ENCODE peak calls at places on chromosomes 1 and 21, in eight cellular contexts. Q is body of pancreas, J is tibial nerve, K is OCI-LY7, G is hepatocyte, M is Caco-2, D is fibroblast of lung, T is ovary. X is an unnamed sample. For H3K36me3, the result is how much of the 10 kb centered on the place peaks cover.

GRCh38 chr21:41878831-41879189 is 334 bp downstream of the PRDM15 start:
- DNase-seq in J (peak), K (peak), D (peak), T (peak), M (peak), G (peak), Q (peak), X (peak)

GRCh38 chr1:207519505-207520399 is 23.8 kb downstream of the CR1 start:
- DNase-seq in D (no peak), T (no peak), G (no peak), Q (no peak), K (no peak), M (no peak), J (no peak), X (no peak)

GRCh38 chr1:91872560-91873081 is 13.3 kb downstream of the TGFBR3 start:
- DNase-seq in K (no peak), M (no peak), G (no peak), D (peak), T (no peak), Q (no peak), J (no peak), X (no peak)

GRCh38 chr1:234602334-234603220 is 7.4 kb downstream of the IRF2BP2 start:
- DNase-seq in D (peak), K (peak), M (peak), Q (peak), J (peak), G (peak), T (no peak), X (no peak)

GRCh38 chr1:201795066-201795465 is 33.9 kb upstream of the IPO9 start:
- DNase-seq in M (peak), J (no peak), G (peak), D (peak), Q (no peak), T (no peak), K (peak), X (no peak)

GRCh38 chr1:209241481-209241880 is 342.0 kb upstream of the CAMK1G start:
- DNase-seq in M (no peak), Q (no peak), D (peak), K (no peak), G (peak), J (no peak), T (no peak), X (no peak)

GRCh38 chr1:183195146-183195571 is 9.1 kb downstream of the LAMC2 start:
- DNase-seq in T (no peak), D (no peak), M (peak), J (no peak), G (peak), K (no peak), Q (no peak), X (no peak)

GRCh38 chr1:5830771-5831599 is 161.2 kb downstream of the NPHP4 start:
- DNase-seq in D (no peak), M (peak), T (no peak), J (no peak), K (no peak), Q (no peak), G (no peak), X (no peak)

GRCh38 chr1:224873645-224874369 is 55.7 kb upstream of the DNAH14 start:
- DNase-seq in M (no peak), K (no peak), D (peak), J (no peak), T (no peak), G (peak), Q (peak), X (no peak)

GRCh38 chr1:243587823-243588560 is 262.1 kb downstream of the AKT3 start:
- DNase-seq in T (no peak), M (no peak), Q (no peak), K (no peak), D (no peak), J (no peak), G (no peak), X (no peak)

GRCh38 chr21:44932366-44933181 is 7.3 kb upstream of the SLX9 start:
- DNase-seq in T (no peak), D (no peak), Q (peak), K (peak), G (peak), J (no peak), M (peak), X (no peak)
- TF ChIP-seq CTCF in T (no peak), D (no peak), Q (peak), K (peak), G (peak), J (peak), M (peak), X (peak)

GRCh38 chr1:116570358-116571214 is at the start of gene CD58:
- DNase-seq in G (peak), D (peak), M (peak), T (peak), K (peak), Q (peak), J (peak), X (peak)

GRCh38 chr1:116568925-116569490 is 1.8 kb downstream of the CD58 start:
- DNase-seq in K (no peak), T (no peak), Q (no peak), G (no peak), M (no peak), J (no peak), D (no peak), X (no peak)

GRCh38 chr1:116569776-116570357 is 959 bp downstream of the CD58 start:
- DNase-seq in M (peak), G (peak), J (no peak), K (no peak), D (no peak), T (peak), Q (peak), X (peak)

GRCh38 chr1:116565222-116565621 is 5.6 kb downstream of the CD58 start:
- DNase-seq in G (no peak), M (no peak), K (no peak), D (no peak), Q (no peak), T (no peak), J (no peak), X (no peak)

DNA sequence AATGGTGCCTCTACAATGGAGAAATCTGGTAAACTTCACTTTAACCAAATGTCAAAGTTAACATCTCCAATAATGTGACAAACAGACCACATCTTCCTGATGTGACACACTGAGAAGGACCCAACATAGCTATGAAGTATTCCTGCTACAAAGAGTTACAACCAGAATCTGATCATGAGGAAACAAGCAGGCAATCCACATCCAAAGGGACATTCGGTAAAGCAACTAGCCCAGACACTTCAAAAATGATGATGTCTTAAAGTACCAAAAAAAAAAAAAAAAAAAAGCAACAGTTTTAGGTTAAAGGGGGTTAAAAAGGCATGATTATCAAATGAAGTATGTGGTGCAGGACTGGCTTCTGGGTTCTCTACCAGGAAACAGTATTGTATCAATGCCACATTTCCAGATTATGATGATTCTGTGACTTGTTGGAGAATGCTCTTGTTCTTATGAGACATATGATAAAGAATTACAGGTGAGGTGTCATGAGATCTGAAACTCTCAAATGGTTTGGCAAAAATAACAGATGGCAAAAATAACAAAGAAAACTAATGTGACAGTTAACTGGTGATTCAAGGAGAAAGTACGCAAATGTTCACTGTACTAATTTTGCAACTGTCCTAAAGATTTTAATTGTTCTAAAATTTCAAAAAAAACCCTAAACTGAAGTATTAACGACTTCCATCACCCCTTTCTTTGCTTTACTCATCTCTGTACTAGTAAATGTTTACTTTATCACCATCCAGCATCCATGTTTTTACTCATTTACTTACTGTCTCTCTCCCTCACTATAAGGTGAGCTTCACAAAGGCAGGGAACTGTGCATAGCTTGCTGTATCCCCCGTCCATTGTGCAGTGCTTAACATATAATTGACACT is 2.8 kb downstream of the CD58 start:
- DNase-seq in Q (no peak), M (no peak), T (no peak), D (no peak), G (no peak), K (no peak), J (no peak), X (no peak)
- H3K4me3 ChIP-seq in Q (no peak), M (no peak), T (no peak), D (no peak), G (no peak), K (no peak), J (no peak), X (peak)

GRCh38 chr1:21255284-21255942 is 34.9 kb downstream of the ECE1 start:
- DNase-seq in Q (peak), J (peak), M (peak), K (peak), T (peak), G (peak), D (peak), X (peak)

GRCh38 chr1:21257431-21258135 is 32.7 kb downstream of the ECE1 start:
- DNase-seq in D (no peak), K (no peak), M (no peak), T (no peak), Q (no peak), G (no peak), J (no peak), X (no peak)

GRCh38 chr1:21255943-21256320 is 34.3 kb downstream of the ECE1 start:
- DNase-seq in G (no peak), J (no peak), D (no peak), T (no peak), Q (no peak), K (no peak), M (no peak), X (no peak)

GRCh38 chr1:21258331-21259134 is 31.7 kb downstream of the ECE1 start:
- DNase-seq in J (no peak), M (no peak), D (no peak), Q (no peak), G (no peak), T (no peak), K (no peak), X (no peak)

DNA sequence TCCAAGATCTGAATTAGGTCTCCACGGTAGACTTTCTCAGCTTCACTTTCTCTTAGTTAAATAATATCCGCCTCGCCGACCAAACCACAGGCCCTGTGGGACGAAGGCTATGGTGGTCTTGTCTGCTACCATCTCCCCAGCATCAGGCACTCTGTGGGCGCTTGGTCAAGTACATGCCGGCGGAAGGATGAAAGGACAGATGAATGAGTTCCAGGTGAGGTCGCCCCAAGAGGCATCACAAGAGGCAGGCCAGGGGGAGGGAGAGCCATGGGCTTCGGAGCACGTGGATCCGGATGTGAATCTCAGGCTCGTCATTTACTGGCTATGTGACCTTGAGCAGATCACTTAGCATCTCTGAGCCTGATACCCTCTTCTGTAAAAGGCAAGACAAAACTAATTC is 33.5 kb downstream of the ECE1 start:
- DNase-seq in J (no peak), M (no peak), D (no peak), T (no peak), K (no peak), G (no peak), Q (no peak), X (no peak)
- H3K36me3 ChIP-seq in J (under half), M (under half), D (under half), T (under half), K (under half), G (under half), Q (under half), X (half or more)

GRCh38 chr1:82091729-82092128 is 291.0 kb downstream of the ADGRL2 start:
- DNase-seq in K (no peak), T (no peak), G (no peak), J (peak), D (peak), Q (no peak), M (no peak), X (no peak)
- TF ChIP-seq CTCF in K (peak), T (no peak), G (no peak), J (no peak), D (no peak), Q (no peak), M (no peak), X (no peak)

GRCh38 chr21:39613029-39613934 is 542 bp downstream of the B3GALT5 start:
- DNase-seq in J (no peak), G (no peak), T (no peak), M (no peak), K (no peak), Q (no peak), D (peak), X (no peak)

GRCh38 chr21:39616373-39616772 is 3.6 kb downstream of the B3GALT5 start:
- DNase-seq in T (no peak), Q (no peak), K (no peak), J (no peak), G (no peak), M (no peak), D (no peak), X (no peak)

GRCh38 chr21:39611547-39612190 is 1.1 kb upstream of the B3GALT5 start:
- DNase-seq in M (no peak), K (no peak), G (no peak), Q (no peak), D (no peak), T (no peak), J (no peak), X (no peak)

GRCh38 chr21:39610705-39611104 is 2.0 kb upstream of the B3GALT5 start:
- DNase-seq in J (no peak), T (no peak), M (peak), G (no peak), D (no peak), K (no peak), Q (peak), X (no peak)

GRCh38 chr21:39612233-39613028 is at the start of gene B3GALT5:
- DNase-seq in J (no peak), G (peak), M (peak), D (peak), K (no peak), T (peak), Q (peak), X (no peak)
- H3K4me3 ChIP-seq in J (peak), G (peak), M (peak), D (peak), K (no peak), T (peak), Q (no peak), X (no peak)

DNA sequence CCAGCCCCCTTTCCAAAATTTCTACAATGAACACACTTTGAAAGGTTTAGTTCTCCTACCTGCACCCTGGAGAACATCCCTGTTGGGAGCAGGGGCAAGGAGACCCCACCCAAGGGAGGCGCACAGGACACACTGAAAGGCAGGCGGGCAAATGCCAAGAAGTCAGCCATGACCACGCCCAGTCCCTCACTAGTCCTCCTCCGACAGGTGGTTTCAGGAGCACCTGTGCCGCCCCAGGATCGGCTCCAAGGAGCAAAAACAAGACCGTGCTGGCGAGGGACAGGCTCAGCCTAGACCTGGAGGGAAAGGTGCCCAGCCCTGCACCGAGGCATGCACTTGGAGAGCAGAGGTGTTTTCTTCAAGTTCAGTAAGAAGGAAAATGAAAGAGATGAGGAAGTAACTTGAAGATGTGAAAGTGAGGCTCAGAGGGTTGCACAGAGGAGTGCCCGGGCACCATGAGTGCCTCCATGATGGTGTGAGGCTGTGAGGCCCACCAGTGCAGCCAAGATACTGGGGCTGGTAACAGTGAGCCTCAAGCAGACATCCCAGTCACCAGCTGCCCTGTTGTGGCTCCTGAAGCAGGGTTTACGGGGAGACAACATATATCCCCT is 19.6 kb upstream of the NADK start:
- DNase-seq in D (no peak), G (no peak), Q (no peak), M (no peak), K (peak), J (no peak), T (no peak), X (no peak)
- H3K36me3 ChIP-seq in D (under half), G (under half), Q (under half), M (under half), K (half or more), J (under half), T (under half), X (half or more)

GRCh38 chr21:17585875-17586450 is 26.7 kb downstream of the BTG3 start:
- DNase-seq in D (peak), T (no peak), K (peak), J (peak), M (peak), Q (peak), G (peak), X (no peak)
- TF ChIP-seq CTCF in D (peak), T (peak), K (peak), J (peak), M (peak), Q (peak), G (peak), X (peak)

GRCh38 chr1:44644806-44645205 is 29.5 kb downstream of the TMEM53 start:
- DNase-seq in T (no peak), G (no peak), M (no peak), Q (no peak), K (no peak), D (no peak), J (no peak), X (no peak)
- H3K4me3 ChIP-seq in T (no peak), G (no peak), M (no peak), Q (no peak), K (no peak), D (no peak), J (no peak), X (no peak)

DNA sequence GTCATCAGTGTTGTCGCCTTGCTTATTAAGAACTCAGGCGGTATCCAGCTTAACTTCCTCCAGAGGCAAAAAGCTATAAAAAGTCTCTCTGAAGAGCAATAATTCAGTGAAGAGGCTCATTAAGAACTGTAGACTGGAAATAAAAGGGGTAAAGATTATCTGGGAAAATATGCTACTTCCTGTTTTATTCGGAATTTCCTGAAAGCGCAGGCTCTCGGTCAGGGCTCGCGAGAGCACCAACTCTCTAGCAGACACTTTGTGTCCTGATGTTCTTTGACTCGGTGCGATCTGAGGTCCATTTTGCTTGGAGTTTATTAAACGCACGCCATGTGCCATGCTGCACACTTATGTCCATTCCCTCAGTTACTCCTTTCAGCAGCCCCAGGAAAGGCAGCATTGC is 70.4 kb downstream of the MRPS6 start:
- DNase-seq in G (no peak), K (no peak), T (no peak), D (no peak), M (no peak), J (no peak), Q (no peak), X (no peak)
- H3K36me3 ChIP-seq in G (under half), K (under half), T (under half), D (under half), M (under half), J (under half), Q (under half), X (under half)